ENCODE peak calls at places on chromosomes 11 and 22, in nine cellular contexts. T is Panc1; D is GF-D8; L is CD4-positive, alpha-beta T cell; B is HFFc6; V is stimulated activated CD8-positive, alpha-beta memory T cell treated with anti-CD3 and anti-CD28 coated beads, Interleukin-7, amount 100 ng/mL, for 24 hours; O is H4; S is transverse colon; P is B cell. N is an unnamed sample.

GRCh38 chr11:68579455-68579854 is 104.9 kb upstream of the GAL start:
- DNase-seq in T (peak), D (no peak), L (no peak), B (no peak), V (no peak), O (no peak), S (no peak), P (no peak), N (no peak)

GRCh38 chr11:130209128-130209932 is 49.7 kb downstream of the ST14 start:
- DNase-seq in T (no peak), D (no peak), L (no peak), B (no peak), V (no peak), O (no peak), S (peak), P (no peak), N (no peak)

GRCh38 chr11:44728491-44728910 is 1.7 kb downstream of the TSPAN18 start:
- DNase-seq in T (no peak), D (no peak), L (no peak), B (no peak), V (no peak), O (no peak), S (no peak), P (no peak), N (no peak)

GRCh38 chr11:117693344-117693743 is 103.7 kb downstream of the DSCAML1 start:
- DNase-seq in T (no peak), D (no peak), L (no peak), B (no peak), V (no peak), O (no peak), S (no peak), P (no peak), N (no peak)

GRCh38 chr22:22424210-22424800 is 84.2 kb downstream of the ZNF280B start:
- DNase-seq in T (no peak), D (no peak), L (no peak), B (no peak), V (no peak), O (no peak), S (no peak), P (no peak), N (no peak)

GRCh38 chr22:50605349-50606074 is 4.9 kb downstream of the MAPK8IP2 start:
- DNase-seq in T (no peak), D (no peak), L (no peak), B (no peak), V (no peak), O (no peak), S (no peak), P (peak), N (no peak)

GRCh38 chr11:110028904-110029303 is 64.3 kb upstream of the ZC3H12C start:
- DNase-seq in T (no peak), D (no peak), L (no peak), B (no peak), V (no peak), O (no peak), S (no peak), P (no peak), N (no peak)

GRCh38 chr11:118152552-118153471 is at the start of gene SCN4B:
- DNase-seq in T (no peak), D (no peak), L (no peak), B (no peak), V (no peak), O (peak), S (peak), P (no peak), N (no peak)

GRCh38 chr11:27215471-27216267 is 147.3 kb downstream of the CCDC34 start:
- DNase-seq in T (no peak), D (no peak), L (no peak), B (no peak), V (no peak), O (peak), S (no peak), P (no peak), N (no peak)

GRCh38 chr22:50398698-50399648 is 55.8 kb downstream of the PPP6R2 start:
- DNase-seq in T (no peak), D (no peak), L (no peak), B (no peak), V (no peak), O (no peak), S (no peak), P (no peak), N (no peak)

GRCh38 chr11:77449060-77449521 is 24.8 kb downstream of the PAK1 start:
- DNase-seq in T (no peak), D (peak), L (no peak), B (no peak), V (no peak), O (no peak), S (no peak), P (no peak), N (no peak)

GRCh38 chr11:76419896-76420295 is 24.9 kb upstream of the EMSY start:
- DNase-seq in T (no peak), D (no peak), L (no peak), B (no peak), V (no peak), O (no peak), S (no peak), P (no peak), N (peak)

GRCh38 chr11:38460901-38461300 is 1862.9 kb upstream of the RAG2 start:
- DNase-seq in T (no peak), D (no peak), L (no peak), B (no peak), V (no peak), O (peak), S (no peak), P (no peak), N (no peak)

GRCh38 chr11:1570896-1571759 is 943 bp downstream of the DUSP8 start:
- DNase-seq in T (no peak), D (no peak), L (no peak), B (no peak), V (no peak), O (no peak), S (no peak), P (peak), N (no peak)

GRCh38 chr11:62918531-62918930 is 2.6 kb downstream of the CHRM1 start:
- DNase-seq in T (no peak), D (no peak), L (no peak), B (no peak), V (no peak), O (no peak), S (no peak), P (no peak), N (no peak)

GRCh38 chr22:36641902-36642640 is 61.5 kb downstream of the CACNG2 start:
- DNase-seq in T (peak), D (no peak), L (no peak), B (peak), V (no peak), O (no peak), S (no peak), P (no peak), N (no peak)

GRCh38 chr11:35364101-35364780 is 55.1 kb downstream of the SLC1A2 start:
- DNase-seq in T (no peak), D (no peak), L (no peak), B (peak), V (no peak), O (peak), S (peak), P (no peak), N (no peak)

GRCh38 chr11:12083380-12083779 is 27.0 kb upstream of the MICAL2 start:
- DNase-seq in T (no peak), D (no peak), L (no peak), B (no peak), V (no peak), O (no peak), S (no peak), P (no peak), N (no peak)

GRCh38 chr11:108115495-108116140 is 5.7 kb upstream of the ACAT1 start:
- DNase-seq in T (peak), D (no peak), L (no peak), B (peak), V (no peak), O (peak), S (peak), P (no peak), N (peak)

GRCh38 chr11:68942751-68943271 is 38.0 kb downstream of the MRGPRD start:
- DNase-seq in T (no peak), D (no peak), L (no peak), B (no peak), V (no peak), O (peak), S (peak), P (no peak), N (no peak)

GRCh38 chr11:2426826-2427521 is 17.3 kb downstream of the TRPM5 start:
- DNase-seq in T (no peak), D (no peak), L (no peak), B (no peak), V (no peak), O (no peak), S (peak), P (no peak), N (no peak)

GRCh38 chr22:46714550-46714949 is 23.5 kb downstream of the CERK start:
- DNase-seq in T (no peak), D (no peak), L (no peak), B (peak), V (no peak), O (no peak), S (no peak), P (no peak), N (no peak)

GRCh38 chr11:94304559-94304958 is at the start of gene IZUMO1R:
- DNase-seq in T (no peak), D (no peak), L (no peak), B (no peak), V (no peak), O (no peak), S (no peak), P (no peak), N (no peak)

GRCh38 chr11:2703487-2704141 is 3.8 kb upstream of the KCNQ1OT1 start:
- DNase-seq in T (no peak), D (no peak), L (no peak), B (no peak), V (no peak), O (no peak), S (no peak), P (no peak), N (peak)

GRCh38 chr22:17366830-17367229 is 2.4 kb upstream of the CECR2 start:
- DNase-seq in T (no peak), D (no peak), L (no peak), B (no peak), V (no peak), O (no peak), S (peak), P (no peak), N (peak)

GRCh38 chr22:24514241-24515024 is 19.3 kb downstream of the UPB1 start:
- DNase-seq in T (no peak), D (no peak), L (no peak), B (no peak), V (no peak), O (no peak), S (peak), P (no peak), N (no peak)

GRCh38 chr22:17411213-17411612 is 42.0 kb downstream of the CECR2 start:
- DNase-seq in T (no peak), D (no peak), L (no peak), B (no peak), V (no peak), O (no peak), S (no peak), P (no peak), N (no peak)

GRCh38 chr22:44968736-44969135 is 41.1 kb downstream of the PHF21B start:
- DNase-seq in T (no peak), D (no peak), L (no peak), B (no peak), V (no peak), O (no peak), S (no peak), P (no peak), N (no peak)

GRCh38 chr22:17918840-17919239 is 105.5 kb downstream of the MICAL3 start:
- DNase-seq in T (no peak), D (no peak), L (no peak), B (peak), V (no peak), O (peak), S (no peak), P (peak), N (no peak)

GRCh38 chr22:33326540-33327295 is 268.5 kb upstream of the SYN3 start:
- DNase-seq in T (no peak), D (no peak), L (no peak), B (no peak), V (no peak), O (no peak), S (no peak), P (no peak), N (peak)

GRCh38 chr11:13896175-13896989 is 66.1 kb upstream of the SPON1 start:
- DNase-seq in T (no peak), D (no peak), L (no peak), B (no peak), V (no peak), O (no peak), S (no peak), P (no peak), N (no peak)

GRCh38 chr11:43866520-43866919 is 14.1 kb upstream of the ALKBH3 start:
- DNase-seq in T (no peak), D (no peak), L (no peak), B (peak), V (no peak), O (no peak), S (no peak), P (no peak), N (no peak)

GRCh38 chr22:47740109-47740805 is 977.8 kb downstream of the TBC1D22A start:
- DNase-seq in T (no peak), D (no peak), L (no peak), B (no peak), V (no peak), O (no peak), S (no peak), P (no peak), N (no peak)

GRCh38 chr11:70523384-70524095 is 125.2 kb downstream of the CTTN start:
- DNase-seq in T (no peak), D (no peak), L (no peak), B (no peak), V (no peak), O (no peak), S (no peak), P (no peak), N (no peak)

GRCh38 chr11:5910521-5910920 is 17.5 kb downstream of the OR52E5 start:
- DNase-seq in T (no peak), D (no peak), L (no peak), B (no peak), V (no peak), O (peak), S (no peak), P (no peak), N (no peak)

GRCh38 chr11:108669711-108670110 is 4.8 kb downstream of the DDX10 start:
- DNase-seq in T (no peak), D (no peak), L (no peak), B (no peak), V (no peak), O (no peak), S (no peak), P (no peak), N (no peak)

GRCh38 chr11:77167791-77168190 is 39.7 kb downstream of the MYO7A start:
- DNase-seq in T (no peak), D (no peak), L (no peak), B (no peak), V (no peak), O (no peak), S (no peak), P (no peak), N (no peak)